ENCODE peak calls at places on chromosomes 16 and 17, in seven cellular contexts. One of them, this sample, is unnamed.
A peak's percentile ranks its signal among the peaks of the same experiment; 100 is the strongest.

GRCh38 chr17:63399856-63400255 is 46.2 kb downstream of the CYB561 start:
- DNase-seq in GM12891: no peak
- DNase-seq in HCT116: no peak
- DNase-seq in stomach: peak; percentile 40
- DNase-seq in transverse colon: peak; percentile 40
- DNase-seq in prostate gland: no peak
- DNase-seq in sigmoid colon: peak; percentile 91
- DNase-seq in this sample: no peak

GRCh38 chr17:9676084-9676483 is 30.8 kb downstream of the USP43 start:
- DNase-seq in HCT116: no peak
- DNase-seq in GM12891: no peak
- DNase-seq in prostate gland: no peak
- DNase-seq in stomach: no peak
- DNase-seq in sigmoid colon: no peak
- DNase-seq in transverse colon: no peak
- DNase-seq in this sample: no peak

GRCh38 chr16:4298761-4299522 is 16.9 kb upstream of the GLIS2 start:
- DNase-seq in prostate gland: peak; percentile 69
- DNase-seq in stomach: peak; percentile 83
- DNase-seq in sigmoid colon: peak; percentile 89
- DNase-seq in HCT116: peak; percentile 80
- DNase-seq in GM12891: no peak
- DNase-seq in transverse colon: peak; percentile 88
- DNase-seq in this sample: no peak

GRCh38 chr16:3175157-3176153 is 12.5 kb upstream of the OR1F1 start:
- DNase-seq in stomach: no peak
- DNase-seq in prostate gland: no peak
- DNase-seq in GM12891: no peak
- DNase-seq in transverse colon: no peak
- DNase-seq in HCT116: peak; percentile 80
- DNase-seq in sigmoid colon: peak; percentile 50
- DNase-seq in this sample: no peak

GRCh38 chr17:40448639-40449261 is 5.5 kb downstream of the IGFBP4 start:
- DNase-seq in stomach: peak; percentile 70
- DNase-seq in transverse colon: peak; percentile 84
- DNase-seq in GM12891: no peak
- DNase-seq in sigmoid colon: no peak
- DNase-seq in prostate gland: no peak
- DNase-seq in HCT116: no peak
- DNase-seq in this sample: no peak

GRCh38 chr17:36864230-36864629 is 73.0 kb upstream of the LHX1 start:
- DNase-seq in HCT116: no peak
- DNase-seq in sigmoid colon: no peak
- DNase-seq in GM12891: no peak
- DNase-seq in transverse colon: no peak
- DNase-seq in stomach: no peak
- DNase-seq in prostate gland: no peak
- DNase-seq in this sample: no peak

GRCh38 chr17:31400481-31400950 is 9.0 kb downstream of the RAB11FIP4 start:
- DNase-seq in HCT116: no peak
- DNase-seq in prostate gland: no peak
- DNase-seq in transverse colon: no peak
- DNase-seq in GM12891: no peak
- DNase-seq in sigmoid colon: no peak
- DNase-seq in stomach: no peak
- DNase-seq in this sample: no peak

GRCh38 chr16:27318399-27319256 is 4.9 kb downstream of the IL4R start:
- DNase-seq in prostate gland: no peak
- DNase-seq in HCT116: no peak
- DNase-seq in stomach: no peak
- DNase-seq in GM12891: peak; percentile 46
- DNase-seq in transverse colon: peak; percentile 48
- DNase-seq in sigmoid colon: peak; percentile 77
- DNase-seq in this sample: no peak

GRCh38 chr17:52762794-52763167 is 604.3 kb upstream of the CA10 start:
- DNase-seq in GM12891: no peak
- DNase-seq in transverse colon: no peak
- DNase-seq in prostate gland: no peak
- DNase-seq in sigmoid colon: no peak
- DNase-seq in HCT116: no peak
- DNase-seq in stomach: no peak
- DNase-seq in this sample: no peak

GRCh38 chr16:76114681-76115080 is 162.5 kb upstream of the CNTNAP4 start:
- DNase-seq in HCT116: no peak
- DNase-seq in sigmoid colon: no peak
- DNase-seq in stomach: no peak
- DNase-seq in prostate gland: no peak
- DNase-seq in transverse colon: no peak
- DNase-seq in GM12891: no peak
- DNase-seq in this sample: no peak

GRCh38 chr16:27650073-27650701 is 100.2 kb downstream of the KATNIP start:
- DNase-seq in transverse colon: peak; percentile 21
- DNase-seq in HCT116: no peak
- DNase-seq in stomach: no peak
- DNase-seq in prostate gland: peak; percentile 23
- DNase-seq in GM12891: no peak
- DNase-seq in sigmoid colon: no peak
- DNase-seq in this sample: no peak

GRCh38 chr16:84785843-84786538 is 33.8 kb upstream of the CRISPLD2 start:
- DNase-seq in GM12891: no peak
- DNase-seq in transverse colon: peak; percentile 55
- DNase-seq in stomach: peak; percentile 91
- DNase-seq in sigmoid colon: peak; percentile 88
- DNase-seq in HCT116: no peak
- DNase-seq in prostate gland: no peak
- DNase-seq in this sample: no peak

GRCh38 chr17:78502611-78503148 is 74.5 kb downstream of the DNAH17 start:
- DNase-seq in stomach: no peak
- DNase-seq in transverse colon: no peak
- DNase-seq in sigmoid colon: no peak
- DNase-seq in prostate gland: no peak
- DNase-seq in GM12891: no peak
- DNase-seq in HCT116: no peak
- DNase-seq in this sample: no peak

GRCh38 chr16:56868175-56868574 is 3.2 kb downstream of the SLC12A3 start:
- DNase-seq in stomach: no peak
- DNase-seq in transverse colon: no peak
- DNase-seq in prostate gland: no peak
- DNase-seq in sigmoid colon: no peak
- DNase-seq in HCT116: no peak
- DNase-seq in GM12891: no peak
- DNase-seq in this sample: no peak

GRCh38 chr16:78118469-78119025 is 19.1 kb downstream of the WWOX start:
- DNase-seq in HCT116: no peak
- DNase-seq in transverse colon: no peak
- DNase-seq in prostate gland: no peak
- DNase-seq in stomach: no peak
- DNase-seq in GM12891: no peak
- DNase-seq in sigmoid colon: no peak
- DNase-seq in this sample: no peak

GRCh38 chr17:1110844-1111598 is 68.8 kb downstream of the ABR start:
- DNase-seq in sigmoid colon: peak; percentile 87
- DNase-seq in HCT116: peak; percentile 88
- DNase-seq in stomach: no peak
- DNase-seq in GM12891: no peak
- DNase-seq in transverse colon: peak; percentile 79
- DNase-seq in prostate gland: no peak
- DNase-seq in this sample: no peak

GRCh38 chr17:77391668-77392375 is 251.1 kb downstream of the SEC14L1 start:
- DNase-seq in sigmoid colon: peak; percentile 94
- DNase-seq in GM12891: no peak
- DNase-seq in stomach: no peak
- DNase-seq in transverse colon: peak; percentile 62
- DNase-seq in HCT116: no peak
- DNase-seq in prostate gland: no peak
- DNase-seq in this sample: no peak

GRCh38 chr16:26736084-26736483 is 330.6 kb upstream of the C16orf82 start:
- DNase-seq in HCT116: no peak
- DNase-seq in prostate gland: no peak
- DNase-seq in stomach: no peak
- DNase-seq in GM12891: no peak
- DNase-seq in sigmoid colon: no peak
- DNase-seq in transverse colon: no peak
- DNase-seq in this sample: no peak

GRCh38 chr16:26668026-26668425 is 398.7 kb upstream of the C16orf82 start:
- DNase-seq in stomach: no peak
- DNase-seq in GM12891: no peak
- DNase-seq in HCT116: no peak
- DNase-seq in sigmoid colon: no peak
- DNase-seq in transverse colon: no peak
- DNase-seq in prostate gland: no peak
- DNase-seq in this sample: peak; percentile 29

GRCh38 chr17:64277831-64278562 is 14.9 kb upstream of the TEX2 start:
- DNase-seq in transverse colon: no peak
- DNase-seq in GM12891: no peak
- DNase-seq in HCT116: no peak
- DNase-seq in sigmoid colon: no peak
- DNase-seq in stomach: no peak
- DNase-seq in prostate gland: no peak
- DNase-seq in this sample: no peak

GRCh38 chr16:89320717-89321501 is 103.4 kb downstream of the ZNF778 start:
- DNase-seq in stomach: peak; percentile 60
- DNase-seq in prostate gland: no peak
- DNase-seq in transverse colon: peak; percentile 80
- DNase-seq in GM12891: no peak
- DNase-seq in HCT116: no peak
- DNase-seq in sigmoid colon: no peak
- DNase-seq in this sample: no peak

GRCh38 chr16:89318430-89318758 is 100.9 kb downstream of the ZNF778 start:
- DNase-seq in transverse colon: no peak
- DNase-seq in sigmoid colon: no peak
- DNase-seq in stomach: no peak
- DNase-seq in HCT116: no peak
- DNase-seq in GM12891: no peak
- DNase-seq in prostate gland: no peak
- DNase-seq in this sample: no peak

GRCh38 chr16:89318871-89319627 is 101.5 kb downstream of the ZNF778 start:
- DNase-seq in transverse colon: no peak
- DNase-seq in HCT116: no peak
- DNase-seq in stomach: no peak
- DNase-seq in prostate gland: no peak
- DNase-seq in GM12891: no peak
- DNase-seq in sigmoid colon: no peak
- DNase-seq in this sample: no peak

GRCh38 chr16:89319628-89319882 is 102.1 kb downstream of the ZNF778 start:
- DNase-seq in HCT116: no peak
- DNase-seq in transverse colon: no peak
- DNase-seq in sigmoid colon: no peak
- DNase-seq in GM12891: no peak
- DNase-seq in prostate gland: no peak
- DNase-seq in stomach: no peak
- DNase-seq in this sample: no peak

GRCh38 chr16:89319883-89320716 is 102.6 kb downstream of the ZNF778 start:
- DNase-seq in HCT116: no peak
- DNase-seq in prostate gland: no peak
- DNase-seq in sigmoid colon: peak; percentile 77
- DNase-seq in stomach: peak; percentile 51
- DNase-seq in GM12891: no peak
- DNase-seq in transverse colon: peak; percentile 38
- DNase-seq in this sample: no peak
- TF ChIP-seq POLR2AphosphoS5 in HCT116: no peak
- TF ChIP-seq POLR2AphosphoS5 in prostate gland: no peak
- TF ChIP-seq POLR2AphosphoS5 in sigmoid colon: no peak
- TF ChIP-seq POLR2AphosphoS5 in stomach: no peak
- TF ChIP-seq POLR2AphosphoS5 in GM12891: no peak
- TF ChIP-seq POLR2AphosphoS5 in transverse colon: no peak
- TF ChIP-seq POLR2AphosphoS5 in this sample: peak; percentile 47

DNA sequence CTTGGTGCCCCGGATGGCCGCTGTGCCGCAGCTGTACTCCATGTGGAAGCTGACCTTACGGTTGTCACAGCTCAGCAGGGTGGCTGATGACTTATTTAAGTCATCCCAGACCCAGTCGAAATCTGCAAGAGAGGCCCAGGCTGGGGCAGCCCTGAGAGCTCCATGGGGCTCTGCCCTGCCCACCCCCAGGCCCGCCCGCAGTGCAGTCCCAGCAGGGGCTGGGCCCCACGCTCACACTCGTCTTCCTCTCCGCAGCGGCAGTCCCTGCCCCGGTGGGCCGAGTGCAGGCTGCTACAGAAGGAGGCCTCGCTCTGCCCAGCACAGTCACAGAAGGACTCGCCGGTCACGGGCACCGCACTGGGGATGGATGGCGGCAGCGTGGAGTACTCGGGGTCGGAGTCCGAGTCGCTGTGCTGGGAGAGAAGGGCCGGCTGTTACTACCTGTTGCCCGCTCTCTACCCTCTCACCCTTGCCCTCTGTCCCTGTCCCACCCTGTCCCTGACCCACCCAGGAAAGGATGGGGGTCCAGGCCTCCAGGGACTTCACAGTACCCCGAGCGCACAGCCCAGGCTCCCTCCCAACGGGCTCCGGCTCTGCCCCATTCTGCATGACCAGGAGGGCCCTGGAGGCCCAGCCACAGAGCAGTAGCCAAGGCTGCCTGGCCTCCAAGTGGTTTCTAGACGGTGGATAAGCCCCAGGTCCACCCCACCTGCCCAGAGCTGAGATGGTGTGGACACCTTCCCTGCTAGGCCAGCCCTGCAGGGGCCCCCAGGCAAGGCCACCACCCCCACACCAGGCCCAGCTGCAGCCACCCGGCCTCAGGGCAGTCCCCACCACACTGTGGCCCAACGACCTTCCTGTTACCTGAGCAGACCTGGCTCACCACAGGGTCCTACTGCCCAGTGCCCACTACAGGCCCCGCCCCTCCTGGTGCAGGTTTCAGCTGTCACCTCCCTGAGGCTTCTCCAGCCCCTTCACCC is 3.9 kb downstream of the SPSB3 start:
- DNase-seq in sigmoid colon: no peak
- DNase-seq in stomach: no peak
- DNase-seq in transverse colon: peak; percentile 10
- DNase-seq in prostate gland: no peak
- DNase-seq in HCT116: no peak
- DNase-seq in GM12891: no peak
- DNase-seq in this sample: no peak
- TF ChIP-seq POLR2AphosphoS5 in sigmoid colon: no peak
- TF ChIP-seq POLR2AphosphoS5 in stomach: no peak
- TF ChIP-seq POLR2AphosphoS5 in transverse colon: no peak
- TF ChIP-seq POLR2AphosphoS5 in prostate gland: no peak
- TF ChIP-seq POLR2AphosphoS5 in HCT116: peak; percentile 25
- TF ChIP-seq POLR2AphosphoS5 in GM12891: no peak
- TF ChIP-seq POLR2AphosphoS5 in this sample: no peak

GRCh38 chr16:89827383-89828198 is 684 bp upstream of the SPIRE2 start:
- DNase-seq in GM12891: no peak
- DNase-seq in sigmoid colon: no peak
- DNase-seq in HCT116: peak; percentile 54
- DNase-seq in transverse colon: peak; percentile 72
- DNase-seq in stomach: peak; percentile 61
- DNase-seq in prostate gland: peak; percentile 46
- DNase-seq in this sample: no peak
- TF ChIP-seq POLR2AphosphoS5 in GM12891: no peak
- TF ChIP-seq POLR2AphosphoS5 in sigmoid colon: peak; percentile 28
- TF ChIP-seq POLR2AphosphoS5 in HCT116: no peak
- TF ChIP-seq POLR2AphosphoS5 in transverse colon: peak; percentile 64
- TF ChIP-seq POLR2AphosphoS5 in stomach: no peak
- TF ChIP-seq POLR2AphosphoS5 in prostate gland: no peak
- TF ChIP-seq POLR2AphosphoS5 in this sample: peak; percentile 66

DNA sequence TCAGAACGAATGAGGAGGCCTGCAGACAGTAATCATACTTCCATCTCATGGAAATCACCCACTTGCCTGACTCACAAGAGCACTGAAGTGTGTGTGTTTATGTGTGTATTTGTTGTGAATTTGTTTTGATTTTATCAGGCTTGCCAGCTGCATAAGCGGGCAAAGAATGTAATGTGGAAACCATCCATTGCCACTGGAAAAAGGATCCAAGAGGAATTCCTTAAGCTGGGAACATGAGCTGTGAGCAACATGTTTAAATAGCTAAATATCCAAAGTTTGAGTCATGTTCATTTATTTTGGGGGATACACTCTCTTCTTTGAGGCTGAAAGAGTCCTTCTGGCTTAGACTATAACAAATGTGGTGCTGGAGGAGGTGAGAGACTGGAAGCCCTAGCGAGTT is 198.4 kb upstream of the TBX2 start:
- DNase-seq in transverse colon: no peak
- DNase-seq in stomach: no peak
- DNase-seq in sigmoid colon: no peak
- DNase-seq in HCT116: no peak
- DNase-seq in GM12891: no peak
- DNase-seq in prostate gland: no peak
- DNase-seq in this sample: no peak
- TF ChIP-seq POLR2AphosphoS5 in transverse colon: no peak
- TF ChIP-seq POLR2AphosphoS5 in stomach: no peak
- TF ChIP-seq POLR2AphosphoS5 in sigmoid colon: no peak
- TF ChIP-seq POLR2AphosphoS5 in HCT116: no peak
- TF ChIP-seq POLR2AphosphoS5 in GM12891: no peak
- TF ChIP-seq POLR2AphosphoS5 in prostate gland: no peak
- TF ChIP-seq POLR2AphosphoS5 in this sample: peak; percentile 73